ENCODE peak calls at places on chromosomes 1 and 21, in nine cellular contexts. One of them, this sample, is unnamed.

GRCh38 chr1:159005676-159006075 is 4.0 kb upstream of the IFI16 start:
- DNase-seq in MG63: no peak
- DNase-seq in kidney glomerular epithelial cell: no peak
- DNase-seq in GOT3: no peak
- DNase-seq in AG04450: no peak
- DNase-seq in nephron progenitor cell: peak; percentile 38
- DNase-seq in NAMALWA: peak; percentile 24
- DNase-seq in HuH-7: no peak
- DNase-seq in upper lobe of right lung: no peak
- DNase-seq in this sample: no peak

GRCh38 chr1:196877964-196878363 is 9.9 kb upstream of the CFHR4 start:
- DNase-seq in upper lobe of right lung: peak; percentile 60
- DNase-seq in GOT3: no peak
- DNase-seq in MG63: peak; percentile 13
- DNase-seq in nephron progenitor cell: peak; percentile 56
- DNase-seq in kidney glomerular epithelial cell: peak; percentile 25
- DNase-seq in AG04450: no peak
- DNase-seq in HuH-7: peak; percentile 54
- DNase-seq in NAMALWA: no peak
- DNase-seq in this sample: peak; percentile 24

GRCh38 chr1:27045973-27046558 is 33.4 kb upstream of the TENT5B start:
- DNase-seq in HuH-7: peak; percentile 75
- DNase-seq in MG63: peak; percentile 51
- DNase-seq in GOT3: no peak
- DNase-seq in AG04450: peak; percentile 20
- DNase-seq in upper lobe of right lung: peak; percentile 84
- DNase-seq in NAMALWA: peak; percentile 77
- DNase-seq in kidney glomerular epithelial cell: peak; percentile 48
- DNase-seq in nephron progenitor cell: peak; percentile 89
- DNase-seq in this sample: peak; percentile 79

GRCh38 chr1:114597949-114598348 is 16.5 kb upstream of the BCAS2 start:
- DNase-seq in nephron progenitor cell: no peak
- DNase-seq in GOT3: no peak
- DNase-seq in MG63: no peak
- DNase-seq in upper lobe of right lung: no peak
- DNase-seq in kidney glomerular epithelial cell: no peak
- DNase-seq in NAMALWA: no peak
- DNase-seq in AG04450: no peak
- DNase-seq in HuH-7: no peak
- DNase-seq in this sample: no peak

GRCh38 chr1:45679123-45679522 is 7.2 kb downstream of the GPBP1L1 start:
- DNase-seq in HuH-7: no peak
- DNase-seq in upper lobe of right lung: no peak
- DNase-seq in MG63: peak; percentile 56
- DNase-seq in NAMALWA: no peak
- DNase-seq in nephron progenitor cell: no peak
- DNase-seq in AG04450: no peak
- DNase-seq in kidney glomerular epithelial cell: no peak
- DNase-seq in GOT3: no peak
- DNase-seq in this sample: no peak

GRCh38 chr1:177983824-177984528 is 14.1 kb upstream of the SEC16B start:
- DNase-seq in GOT3: peak; percentile 68
- DNase-seq in nephron progenitor cell: peak; percentile 27
- DNase-seq in AG04450: peak; percentile 92
- DNase-seq in upper lobe of right lung: no peak
- DNase-seq in HuH-7: no peak
- DNase-seq in NAMALWA: no peak
- DNase-seq in kidney glomerular epithelial cell: peak; percentile 87
- DNase-seq in MG63: peak; percentile 89
- DNase-seq in this sample: peak; percentile 53

GRCh38 chr1:156941675-156942074 is 21.2 kb downstream of the LRRC71 start:
- DNase-seq in nephron progenitor cell: no peak
- DNase-seq in MG63: no peak
- DNase-seq in AG04450: no peak
- DNase-seq in GOT3: no peak
- DNase-seq in HuH-7: no peak
- DNase-seq in kidney glomerular epithelial cell: no peak
- DNase-seq in NAMALWA: no peak
- DNase-seq in upper lobe of right lung: peak; percentile 32
- DNase-seq in this sample: no peak

GRCh38 chr21:37435120-37435519 is 68.5 kb downstream of the DYRK1A start:
- DNase-seq in GOT3: no peak
- DNase-seq in nephron progenitor cell: peak; percentile 65
- DNase-seq in kidney glomerular epithelial cell: peak; percentile 90
- DNase-seq in NAMALWA: peak; percentile 53
- DNase-seq in MG63: no peak
- DNase-seq in HuH-7: peak; percentile 32
- DNase-seq in AG04450: peak; percentile 39
- DNase-seq in upper lobe of right lung: no peak
- DNase-seq in this sample: peak; percentile 87

GRCh38 chr1:55215194-55216021 is at the start of gene USP24:
- DNase-seq in NAMALWA: peak; percentile 83
- DNase-seq in GOT3: peak; percentile 40
- DNase-seq in HuH-7: peak; percentile 82
- DNase-seq in MG63: peak; percentile 77
- DNase-seq in kidney glomerular epithelial cell: peak; percentile 35
- DNase-seq in upper lobe of right lung: peak; percentile 93
- DNase-seq in AG04450: no peak
- DNase-seq in nephron progenitor cell: peak; percentile 80
- DNase-seq in this sample: peak; percentile 81

GRCh38 chr1:110171134-110171733 is 20.9 kb downstream of the SLC6A17 start:
- DNase-seq in kidney glomerular epithelial cell: peak; percentile 35
- DNase-seq in MG63: no peak
- DNase-seq in HuH-7: no peak
- DNase-seq in GOT3: no peak
- DNase-seq in upper lobe of right lung: no peak
- DNase-seq in nephron progenitor cell: no peak
- DNase-seq in AG04450: no peak
- DNase-seq in NAMALWA: no peak
- DNase-seq in this sample: no peak

GRCh38 chr1:235858784-235859183 is 7.9 kb downstream of the LYST start:
- DNase-seq in nephron progenitor cell: no peak
- DNase-seq in MG63: no peak
- DNase-seq in kidney glomerular epithelial cell: no peak
- DNase-seq in GOT3: no peak
- DNase-seq in AG04450: no peak
- DNase-seq in HuH-7: no peak
- DNase-seq in NAMALWA: no peak
- DNase-seq in upper lobe of right lung: no peak
- DNase-seq in this sample: no peak

GRCh38 chr1:157994081-157994581 is 686 bp downstream of the KIRREL1 start:
- DNase-seq in MG63: no peak
- DNase-seq in GOT3: no peak
- DNase-seq in nephron progenitor cell: peak; percentile 51
- DNase-seq in kidney glomerular epithelial cell: no peak
- DNase-seq in upper lobe of right lung: no peak
- DNase-seq in NAMALWA: no peak
- DNase-seq in HuH-7: no peak
- DNase-seq in AG04450: no peak
- DNase-seq in this sample: no peak

GRCh38 chr1:222618001-222618879 is at the start of gene MIA3:
- DNase-seq in HuH-7: peak; percentile 90
- DNase-seq in MG63: peak; percentile 80
- DNase-seq in kidney glomerular epithelial cell: peak; percentile 49
- DNase-seq in GOT3: peak; percentile 49
- DNase-seq in upper lobe of right lung: peak; percentile 90
- DNase-seq in nephron progenitor cell: peak; percentile 81
- DNase-seq in NAMALWA: peak; percentile 65
- DNase-seq in AG04450: no peak
- DNase-seq in this sample: peak; percentile 70

GRCh38 chr1:90558754-90559378 is 158.2 kb downstream of the BARHL2 start:
- DNase-seq in kidney glomerular epithelial cell: no peak
- DNase-seq in GOT3: no peak
- DNase-seq in upper lobe of right lung: no peak
- DNase-seq in NAMALWA: no peak
- DNase-seq in AG04450: no peak
- DNase-seq in nephron progenitor cell: no peak
- DNase-seq in MG63: no peak
- DNase-seq in HuH-7: no peak
- DNase-seq in this sample: no peak

GRCh38 chr1:226532553-226532952 is 16.0 kb upstream of the STUM start:
- DNase-seq in HuH-7: no peak
- DNase-seq in MG63: no peak
- DNase-seq in GOT3: no peak
- DNase-seq in AG04450: no peak
- DNase-seq in nephron progenitor cell: no peak
- DNase-seq in kidney glomerular epithelial cell: no peak
- DNase-seq in NAMALWA: no peak
- DNase-seq in upper lobe of right lung: no peak
- DNase-seq in this sample: peak; percentile 47

GRCh38 chr1:70509996-70510876 is 99.2 kb downstream of the CTH start:
- DNase-seq in nephron progenitor cell: no peak
- DNase-seq in kidney glomerular epithelial cell: peak; percentile 89
- DNase-seq in NAMALWA: peak; percentile 82
- DNase-seq in MG63: no peak
- DNase-seq in GOT3: no peak
- DNase-seq in HuH-7: peak; percentile 23
- DNase-seq in AG04450: peak; percentile 87
- DNase-seq in upper lobe of right lung: no peak
- DNase-seq in this sample: peak; percentile 37

GRCh38 chr1:14964698-14965055 is 188.9 kb upstream of the TMEM51 start:
- DNase-seq in AG04450: no peak
- DNase-seq in GOT3: no peak
- DNase-seq in MG63: no peak
- DNase-seq in NAMALWA: no peak
- DNase-seq in upper lobe of right lung: no peak
- DNase-seq in kidney glomerular epithelial cell: no peak
- DNase-seq in nephron progenitor cell: no peak
- DNase-seq in HuH-7: no peak
- DNase-seq in this sample: no peak

GRCh38 chr1:188584119-188584518 is 1755.4 kb downstream of the PLA2G4A start:
- DNase-seq in NAMALWA: no peak
- DNase-seq in GOT3: no peak
- DNase-seq in AG04450: no peak
- DNase-seq in nephron progenitor cell: no peak
- DNase-seq in kidney glomerular epithelial cell: no peak
- DNase-seq in upper lobe of right lung: no peak
- DNase-seq in HuH-7: no peak
- DNase-seq in MG63: no peak
- DNase-seq in this sample: no peak

GRCh38 chr1:175527773-175528172 is 215.6 kb downstream of the TNR start:
- DNase-seq in GOT3: no peak
- DNase-seq in kidney glomerular epithelial cell: no peak
- DNase-seq in MG63: no peak
- DNase-seq in AG04450: no peak
- DNase-seq in HuH-7: no peak
- DNase-seq in nephron progenitor cell: no peak
- DNase-seq in NAMALWA: no peak
- DNase-seq in upper lobe of right lung: no peak
- DNase-seq in this sample: no peak

GRCh38 chr1:61162513-61163274 is 80.3 kb downstream of the NFIA start:
- DNase-seq in HuH-7: no peak
- DNase-seq in GOT3: no peak
- DNase-seq in upper lobe of right lung: no peak
- DNase-seq in nephron progenitor cell: no peak
- DNase-seq in NAMALWA: no peak
- DNase-seq in kidney glomerular epithelial cell: no peak
- DNase-seq in AG04450: no peak
- DNase-seq in MG63: no peak
- DNase-seq in this sample: no peak

GRCh38 chr1:7149080-7149838 is 364.0 kb downstream of the CAMTA1 start:
- DNase-seq in HuH-7: no peak
- DNase-seq in kidney glomerular epithelial cell: no peak
- DNase-seq in nephron progenitor cell: peak; percentile 45
- DNase-seq in NAMALWA: no peak
- DNase-seq in GOT3: no peak
- DNase-seq in AG04450: no peak
- DNase-seq in upper lobe of right lung: peak; percentile 87
- DNase-seq in MG63: no peak
- DNase-seq in this sample: no peak

GRCh38 chr1:174194451-174194850 is 35.1 kb downstream of the RABGAP1L start:
- DNase-seq in GOT3: no peak
- DNase-seq in NAMALWA: no peak
- DNase-seq in AG04450: no peak
- DNase-seq in nephron progenitor cell: no peak
- DNase-seq in kidney glomerular epithelial cell: no peak
- DNase-seq in HuH-7: no peak
- DNase-seq in upper lobe of right lung: no peak
- DNase-seq in MG63: no peak
- DNase-seq in this sample: no peak

GRCh38 chr1:102833171-102833570 is 275.2 kb downstream of the COL11A1 start:
- DNase-seq in kidney glomerular epithelial cell: no peak
- DNase-seq in GOT3: no peak
- DNase-seq in HuH-7: no peak
- DNase-seq in NAMALWA: no peak
- DNase-seq in MG63: no peak
- DNase-seq in nephron progenitor cell: no peak
- DNase-seq in upper lobe of right lung: no peak
- DNase-seq in AG04450: no peak
- DNase-seq in this sample: no peak

GRCh38 chr1:49630156-49630555 is 393.6 kb downstream of the AGBL4 start:
- DNase-seq in GOT3: no peak
- DNase-seq in HuH-7: no peak
- DNase-seq in upper lobe of right lung: no peak
- DNase-seq in nephron progenitor cell: no peak
- DNase-seq in AG04450: no peak
- DNase-seq in kidney glomerular epithelial cell: no peak
- DNase-seq in MG63: no peak
- DNase-seq in NAMALWA: no peak
- DNase-seq in this sample: no peak

GRCh38 chr1:246782120-246782900 is 58.1 kb downstream of the SCCPDH start:
- DNase-seq in MG63: peak; percentile 86
- DNase-seq in AG04450: peak; percentile 78
- DNase-seq in HuH-7: no peak
- DNase-seq in nephron progenitor cell: no peak
- DNase-seq in GOT3: peak; percentile 89
- DNase-seq in upper lobe of right lung: no peak
- DNase-seq in NAMALWA: peak; percentile 53
- DNase-seq in kidney glomerular epithelial cell: peak; percentile 77
- DNase-seq in this sample: no peak

GRCh38 chr1:100359139-100359538 is 6.8 kb downstream of the CDC14A start:
- DNase-seq in GOT3: no peak
- DNase-seq in AG04450: no peak
- DNase-seq in MG63: no peak
- DNase-seq in kidney glomerular epithelial cell: no peak
- DNase-seq in NAMALWA: no peak
- DNase-seq in upper lobe of right lung: no peak
- DNase-seq in HuH-7: no peak
- DNase-seq in nephron progenitor cell: no peak
- DNase-seq in this sample: no peak

GRCh38 chr1:42847111-42847580 is 733 bp downstream of the ZNF691 start:
- DNase-seq in kidney glomerular epithelial cell: no peak
- DNase-seq in upper lobe of right lung: no peak
- DNase-seq in NAMALWA: peak; percentile 43
- DNase-seq in AG04450: no peak
- DNase-seq in GOT3: no peak
- DNase-seq in MG63: no peak
- DNase-seq in nephron progenitor cell: no peak
- DNase-seq in HuH-7: no peak
- DNase-seq in this sample: peak; percentile 9

GRCh38 chr21:31612889-31613785 is 46.4 kb upstream of the SOD1 start:
- DNase-seq in kidney glomerular epithelial cell: no peak
- DNase-seq in upper lobe of right lung: peak; percentile 70
- DNase-seq in AG04450: no peak
- DNase-seq in GOT3: no peak
- DNase-seq in NAMALWA: no peak
- DNase-seq in MG63: peak; percentile 27
- DNase-seq in HuH-7: no peak
- DNase-seq in nephron progenitor cell: no peak
- DNase-seq in this sample: peak; percentile 36

GRCh38 chr1:232226197-232226681 is 403.7 kb downstream of the SIPA1L2 start:
- DNase-seq in kidney glomerular epithelial cell: peak; percentile 19
- DNase-seq in nephron progenitor cell: no peak
- DNase-seq in upper lobe of right lung: no peak
- DNase-seq in MG63: peak; percentile 82
- DNase-seq in HuH-7: no peak
- DNase-seq in GOT3: peak; percentile 37
- DNase-seq in NAMALWA: no peak
- DNase-seq in AG04450: peak; percentile 20
- DNase-seq in this sample: peak; percentile 31